ENCODE peak calls at places on chromosomes 16 and 17, in six cellular contexts. X, A, H, O, E and N are unnamed samples.
A peak's percentile ranks its signal among the peaks of the same experiment; 100 is the strongest.

GRCh38 chr16:66539628-66540469 is 10.1 kb downstream of the TK2 start:
- DNase-seq in X (no peak), A (no peak), H (no peak), O (no peak), E (no peak), N (no peak)

GRCh38 chr17:79019631-79020584 is 4.1 kb upstream of the C1QTNF1 start:
- DNase-seq in X (no peak), A (peak; percentile 81), H (peak; percentile 8), O (no peak), E (peak; percentile 79), N (no peak)

GRCh38 chr17:50134206-50135110 is 4.5 kb upstream of the SAMD14 start:
- DNase-seq in X (no peak), A (no peak), H (no peak), O (no peak), E (no peak), N (no peak)

GRCh38 chr16:67914758-67915622 is 16.7 kb downstream of the CTRL start:
- DNase-seq in X (no peak), A (peak; percentile 71), H (no peak), O (no peak), E (no peak), N (no peak)

GRCh38 chr17:28216032-28216431 is 103.0 kb upstream of the TMEM97 start:
- DNase-seq in X (no peak), A (no peak), H (no peak), O (no peak), E (no peak), N (no peak)

GRCh38 chr17:332558-333322 is 19.9 kb downstream of the RPH3AL start:
- DNase-seq in X (no peak), A (no peak), H (no peak), O (no peak), E (no peak), N (no peak)

GRCh38 chr17:17605083-17605746 is 13.7 kb upstream of the PEMT start:
- DNase-seq in X (no peak), A (no peak), H (no peak), O (no peak), E (peak; percentile 46), N (no peak)

GRCh38 chr17:41073676-41074075 is 8.0 kb upstream of the KRTAP2-4 start:
- DNase-seq in X (no peak), A (no peak), H (no peak), O (no peak), E (no peak), N (no peak)

GRCh38 chr17:4449736-4450135 is 16.0 kb downstream of the SPNS3 start:
- DNase-seq in X (no peak), A (peak; percentile 37), H (no peak), O (no peak), E (no peak), N (no peak)

GRCh38 chr16:69477546-69477945 is 53.1 kb downstream of the CYB5B start:
- DNase-seq in X (no peak), A (no peak), H (no peak), O (no peak), E (no peak), N (no peak)

GRCh38 chr16:84288902-84289301 is 5.8 kb upstream of the WFDC1 start:
- DNase-seq in X (no peak), A (no peak), H (no peak), O (no peak), E (no peak), N (no peak)

GRCh38 chr16:29662000-29662728 is 883 bp upstream of the SPN start:
- DNase-seq in X (no peak), A (no peak), H (no peak), O (peak; percentile 72), E (no peak), N (no peak)

GRCh38 chr16:85419503-85420408 is 193.4 kb upstream of the GSE1 start:
- DNase-seq in X (peak; percentile 40), A (no peak), H (no peak), O (no peak), E (no peak), N (no peak)

GRCh38 chr17:3961564-3962047 is 2.6 kb downstream of the ATP2A3 start:
- DNase-seq in X (no peak), A (no peak), H (no peak), O (peak; percentile 63), E (no peak), N (no peak)

GRCh38 chr16:75256871-75257343 is 5.5 kb upstream of the BCAR1 start:
- DNase-seq in X (no peak), A (peak; percentile 86), H (no peak), O (no peak), E (no peak), N (no peak)

GRCh38 chr17:35807371-35808144 is 1.7 kb upstream of the TAF15 start:
- DNase-seq in X (no peak), A (no peak), H (no peak), O (no peak), E (no peak), N (no peak)

GRCh38 chr17:35808240-35808961 is 883 bp upstream of the TAF15 start:
- DNase-seq in X (no peak), A (no peak), H (no peak), O (no peak), E (no peak), N (no peak)

GRCh38 chr17:35811759-35812158 is 2.5 kb downstream of the TAF15 start:
- DNase-seq in X (no peak), A (no peak), H (no peak), O (no peak), E (no peak), N (no peak)

GRCh38 chr17:35808962-35809854 is at the start of gene TAF15:
- DNase-seq in X (peak; percentile 94), A (peak; percentile 95), H (peak; percentile 86), O (peak; percentile 97), E (peak; percentile 97), N (peak; percentile 79)

GRCh38 chr17:35809855-35810461 is 674 bp downstream of the TAF15 start:
- DNase-seq in X (no peak), A (no peak), H (no peak), O (no peak), E (no peak), N (no peak)
- TF ChIP-seq TAF1 in X (no peak), A (no peak), H (no peak), O (no peak), E (no peak), N (no peak)

DNA sequence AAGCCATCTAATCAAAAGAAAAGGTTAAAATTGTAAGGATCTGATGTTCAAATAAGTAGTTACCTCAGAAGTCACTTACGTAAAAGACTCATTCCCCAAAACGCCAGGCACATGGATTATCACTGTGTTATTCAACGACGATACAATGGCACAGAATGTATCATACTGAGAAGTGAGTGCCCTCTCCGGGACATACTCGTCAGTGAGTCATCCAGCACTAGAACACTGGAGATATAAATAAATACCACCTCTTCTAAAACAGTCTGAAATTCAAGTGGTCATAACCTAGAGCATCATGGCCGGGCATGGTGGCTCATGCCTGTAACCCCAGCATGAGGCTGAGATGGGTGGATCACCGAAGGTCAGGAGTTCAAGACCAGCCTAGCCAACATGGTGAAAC is 24.9 kb downstream of the USP31 start:
- DNase-seq in X (no peak), A (no peak), H (no peak), O (no peak), E (no peak), N (no peak)
- TF ChIP-seq TAF1 in X (no peak), A (no peak), H (no peak), O (no peak), E (no peak), N (no peak)

DNA sequence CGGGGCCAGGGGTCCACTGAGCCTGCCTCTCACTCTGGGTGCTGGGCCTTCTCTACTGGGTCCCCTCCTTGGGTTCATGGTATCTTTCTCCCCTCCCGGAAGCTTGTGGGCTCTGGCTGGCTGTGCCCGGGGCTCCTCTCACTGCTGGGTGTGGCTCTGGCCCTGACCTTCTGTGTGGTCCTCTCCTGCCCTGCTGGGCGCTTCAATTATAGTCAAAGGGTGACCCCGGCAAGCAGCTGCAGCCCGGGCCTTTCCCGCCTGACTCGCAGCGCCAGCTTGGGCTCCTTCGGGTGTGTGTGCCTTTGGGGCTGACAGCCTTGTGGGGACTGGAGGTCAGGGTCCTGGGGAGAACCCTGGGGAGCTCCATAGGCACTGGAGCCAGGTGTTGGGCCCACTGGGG is 54.2 kb upstream of the PVALEF start:
- DNase-seq in X (no peak), A (no peak), H (no peak), O (no peak), E (no peak), N (no peak)
- TF ChIP-seq TAF1 in X (no peak), A (no peak), H (no peak), O (no peak), E (no peak), N (no peak)

GRCh38 chr17:75241502-75241901 is 19.9 kb downstream of the GGA3 start:
- DNase-seq in X (no peak), A (no peak), H (no peak), O (no peak), E (no peak), N (no peak)

GRCh38 chr17:75241143-75241430 is 20.3 kb downstream of the GGA3 start:
- DNase-seq in X (no peak), A (no peak), H (no peak), O (no peak), E (no peak), N (no peak)

GRCh38 chr17:75239778-75240393 is 21.5 kb downstream of the GGA3 start:
- DNase-seq in X (no peak), A (no peak), H (no peak), O (no peak), E (no peak), N (no peak)

GRCh38 chr17:75239214-75239613 is 22.2 kb downstream of the GGA3 start:
- DNase-seq in X (no peak), A (no peak), H (no peak), O (no peak), E (no peak), N (no peak)

DNA sequence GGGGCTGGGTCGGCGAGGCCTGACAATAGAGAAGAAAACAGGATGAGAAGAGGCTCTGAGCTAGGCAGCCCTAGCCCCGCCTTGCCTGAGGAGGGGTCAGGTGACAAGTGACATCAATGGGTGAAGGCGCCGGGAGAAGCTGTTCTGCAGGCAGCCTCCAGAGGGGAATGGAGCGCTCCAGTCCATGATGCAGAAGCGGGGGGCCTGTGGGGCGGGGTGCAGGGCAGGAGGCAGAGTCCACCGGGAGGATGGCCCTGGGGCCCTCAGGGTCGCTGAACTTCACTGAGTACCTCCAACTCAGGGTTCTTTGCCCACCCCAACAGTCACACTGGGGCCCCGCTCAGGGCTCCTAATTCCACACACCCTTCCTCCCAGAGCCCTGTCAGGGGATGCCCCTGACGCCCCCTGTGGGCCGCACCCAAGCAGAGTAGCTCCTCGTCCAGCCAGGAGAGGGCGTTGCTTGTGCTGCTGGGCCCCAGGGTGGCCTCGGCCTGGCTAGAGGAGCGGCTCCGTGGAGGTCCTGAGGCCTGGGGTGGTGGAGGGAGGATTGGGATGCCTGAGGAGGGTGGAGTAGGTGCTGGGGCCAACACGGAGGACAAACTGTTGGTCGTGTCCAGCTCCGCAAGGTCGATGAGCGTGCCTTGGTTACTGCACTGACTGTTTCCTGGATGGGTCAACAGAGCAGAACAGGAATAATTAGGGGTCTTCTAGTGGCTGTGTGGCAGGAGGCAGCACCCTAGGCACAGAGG is 20.8 kb downstream of the GGA3 start:
- DNase-seq in X (peak; percentile 91), A (peak; percentile 83), H (no peak), O (no peak), E (peak; percentile 58), N (peak; percentile 58)
- TF ChIP-seq TAF1 in X (no peak), A (no peak), H (no peak), O (no peak), E (no peak), N (no peak)

DNA sequence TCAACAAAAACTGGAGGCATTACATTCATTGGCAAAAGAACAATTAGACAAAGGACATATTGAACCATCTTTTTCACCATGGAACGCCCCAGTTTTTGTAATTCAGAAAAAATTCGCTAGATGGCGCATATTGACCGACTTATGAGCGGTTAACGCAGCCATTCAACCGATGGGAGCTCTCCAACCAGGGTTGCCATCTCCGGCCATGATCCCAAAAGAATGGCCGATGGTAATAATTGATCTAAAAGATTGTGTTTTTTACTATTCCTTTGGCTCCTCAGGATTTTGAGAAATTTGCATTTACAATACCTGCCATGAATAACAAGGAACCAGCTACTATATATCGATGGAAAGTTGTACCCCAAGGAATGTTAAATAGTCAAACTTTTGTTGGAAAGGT is 21.4 kb downstream of the ALOX15B start:
- DNase-seq in X (peak; percentile 79), A (peak; percentile 80), H (no peak), O (peak; percentile 19), E (peak; percentile 65), N (no peak)
- TF ChIP-seq TAF1 in X (no peak), A (no peak), H (no peak), O (no peak), E (no peak), N (no peak)